ENCODE peak calls at places on chromosomes 4 and X, in seven cellular contexts. U, A, L, R, C, J and H are unnamed samples.
A peak's percentile ranks its signal among the peaks of the same experiment; 100 is the strongest.

GRCh38 chrX:131783555-131784338 is 239.4 kb upstream of the STK26 start:
- DNase-seq in U (peak; percentile 69), C (no peak), J (peak; percentile 83), R (no peak), A (no peak), L (peak; percentile 83), H (no peak)

GRCh38 chr4:143406523-143406922 is 69.8 kb downstream of the GAB1 start:
- DNase-seq in A (no peak), U (no peak), L (peak; percentile 45), J (no peak), C (peak; percentile 69), R (no peak), H (no peak)

GRCh38 chrX:70166601-70167590 is 10.4 kb upstream of the DGAT2L6 start:
- DNase-seq in L (no peak), A (no peak), R (peak; percentile 81), C (no peak), U (no peak), J (peak; percentile 12), H (peak; percentile 22)

GRCh38 chr4:25258980-25259578 is 25.2 kb downstream of the PI4K2B start:
- DNase-seq in R (no peak), C (no peak), L (no peak), A (no peak), J (no peak), U (no peak), H (peak; percentile 33)

GRCh38 chr4:154660052-154660451 is 47.6 kb upstream of the FGG start:
- DNase-seq in C (no peak), L (no peak), A (no peak), J (peak; percentile 5), U (no peak), R (no peak), H (no peak)

GRCh38 chrX:17531500-17531899 is 156.5 kb downstream of the NHS start:
- DNase-seq in R (peak; percentile 3), A (no peak), C (no peak), L (no peak), J (no peak), U (no peak), H (no peak)

GRCh38 chrX:119605739-119606507 is at the start of gene NKRF:
- DNase-seq in L (peak; percentile 94), U (peak; percentile 95), R (peak; percentile 92), A (peak; percentile 94), J (peak; percentile 94), C (peak; percentile 91), H (peak; percentile 72)

GRCh38 chr4:85833311-85833710 is 358.4 kb downstream of the ARHGAP24 start:
- DNase-seq in J (no peak), L (no peak), A (no peak), U (no peak), R (no peak), C (no peak), H (no peak)

GRCh38 chrX:39911278-39911897 is 186.4 kb downstream of the BCOR start:
- DNase-seq in L (no peak), R (peak; percentile 54), U (no peak), A (no peak), C (no peak), J (no peak), H (no peak)

GRCh38 chr4:176001171-176002006 is 64.3 kb upstream of the WDR17 start:
- DNase-seq in C (peak; percentile 15), L (peak; percentile 31), J (peak; percentile 8), R (no peak), A (no peak), U (peak; percentile 34), H (peak; percentile 6)

GRCh38 chr4:91567594-91567993 is 736.2 kb upstream of the GRID2 start:
- DNase-seq in A (no peak), L (no peak), U (no peak), C (no peak), R (no peak), J (no peak), H (no peak)

GRCh38 chr4:164943192-164943591 is 34.3 kb downstream of the TRIM61 start:
- DNase-seq in A (no peak), C (no peak), L (no peak), U (no peak), R (no peak), J (no peak), H (no peak)

GRCh38 chr4:21001490-21001889 is 301.2 kb downstream of the PACRGL start:
- DNase-seq in R (no peak), C (no peak), A (no peak), U (no peak), J (no peak), L (no peak), H (no peak)

GRCh38 chrX:132612990-132613564 is 124.2 kb upstream of the MBNL3 start:
- DNase-seq in L (peak; percentile 27), R (peak; percentile 41), A (no peak), C (peak; percentile 12), U (peak; percentile 59), J (peak; percentile 23), H (no peak)

GRCh38 chrX:111857534-111857933 is 18.4 kb upstream of the TRPC5OS start:
- DNase-seq in A (no peak), L (no peak), R (no peak), J (no peak), U (no peak), C (no peak), H (no peak)

GRCh38 chr4:47143261-47143660 is 111.9 kb downstream of the GABRB1 start:
- DNase-seq in J (no peak), A (no peak), U (no peak), L (no peak), C (no peak), R (no peak), H (no peak)

GRCh38 chr4:122746485-122746965 is 14.0 kb downstream of the BBS12 start:
- DNase-seq in U (no peak), J (no peak), R (peak; percentile 37), L (no peak), A (no peak), C (no peak), H (no peak)

GRCh38 chr4:73870260-73870659 is 1.1 kb downstream of the CXCL1 start:
- DNase-seq in C (no peak), A (no peak), L (peak; percentile 44), J (peak; percentile 48), U (no peak), R (no peak), H (no peak)

GRCh38 chrX:22424919-22425318 is 152.2 kb downstream of the CBLL2 start:
- DNase-seq in R (no peak), C (no peak), J (no peak), U (no peak), A (no peak), L (no peak), H (no peak)

GRCh38 chr4:186481998-186482790 is 73.2 kb downstream of the MTNR1A start:
- DNase-seq in C (no peak), J (no peak), U (no peak), L (no peak), A (no peak), R (no peak), H (no peak)

GRCh38 chrX:103626855-103627254 is 1.9 kb upstream of the TCEAL1 start:
- DNase-seq in A (no peak), U (no peak), C (no peak), R (no peak), L (no peak), J (no peak), H (no peak)

GRCh38 chr4:72463724-72464123 is 105.3 kb downstream of the ADAMTS3 start:
- DNase-seq in R (no peak), U (no peak), C (no peak), A (no peak), J (no peak), L (no peak), H (no peak)

DNA sequence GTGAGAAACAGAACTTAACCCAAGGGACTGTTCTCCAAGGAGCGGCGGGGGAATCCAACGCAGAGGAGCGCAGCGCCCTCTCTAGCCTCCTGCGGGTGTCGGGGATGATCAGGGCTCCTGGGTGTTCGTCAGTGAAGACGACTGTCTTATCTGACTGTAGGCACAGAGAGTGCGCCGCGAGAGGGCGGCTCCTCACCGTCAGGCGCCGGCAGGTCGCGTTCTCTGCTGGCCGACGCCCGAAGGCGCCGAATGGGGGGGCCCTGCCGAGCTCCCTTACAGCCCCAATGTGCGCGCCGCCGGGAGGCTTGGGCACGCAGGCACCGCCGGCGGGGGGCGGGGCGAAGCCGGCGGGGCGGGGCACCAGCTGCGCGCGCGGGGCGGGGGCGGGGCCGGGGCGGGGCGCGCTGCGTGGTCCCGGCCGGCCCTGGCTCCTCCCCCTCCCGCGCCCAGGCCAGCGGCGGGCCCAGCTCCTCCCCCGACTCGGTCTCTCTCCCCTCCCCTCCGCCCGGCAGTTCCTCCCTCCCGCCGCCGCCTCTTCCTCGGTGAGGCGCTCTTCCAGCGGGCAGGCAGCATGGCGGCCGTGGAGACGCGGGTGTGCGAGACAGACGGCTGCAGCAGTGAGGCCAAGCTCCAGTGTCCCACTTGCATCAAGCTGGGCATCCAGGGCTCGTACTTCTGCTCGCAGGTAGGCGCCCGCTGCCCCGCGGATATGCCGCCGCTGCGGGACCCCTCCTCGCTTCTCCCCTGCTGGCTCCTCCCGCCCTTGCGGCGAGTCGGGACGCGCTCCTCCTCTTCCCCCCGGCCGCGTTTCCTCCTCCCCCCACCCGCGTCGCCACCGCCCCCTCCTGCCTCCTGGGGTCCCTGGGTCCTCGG is at the start of gene METAP1:
- DNase-seq in J (peak; percentile 95), A (peak; percentile 98), R (peak; percentile 97), U (peak; percentile 97), L (peak; percentile 97), C (peak; percentile 94), H (peak; percentile 86)
- TF ChIP-seq POLR2A in J (peak; percentile 88), A (no peak), R (peak; percentile 77), U (peak; percentile 52), L (peak; percentile 80), C (peak; percentile 26), H (peak; percentile 94)

DNA sequence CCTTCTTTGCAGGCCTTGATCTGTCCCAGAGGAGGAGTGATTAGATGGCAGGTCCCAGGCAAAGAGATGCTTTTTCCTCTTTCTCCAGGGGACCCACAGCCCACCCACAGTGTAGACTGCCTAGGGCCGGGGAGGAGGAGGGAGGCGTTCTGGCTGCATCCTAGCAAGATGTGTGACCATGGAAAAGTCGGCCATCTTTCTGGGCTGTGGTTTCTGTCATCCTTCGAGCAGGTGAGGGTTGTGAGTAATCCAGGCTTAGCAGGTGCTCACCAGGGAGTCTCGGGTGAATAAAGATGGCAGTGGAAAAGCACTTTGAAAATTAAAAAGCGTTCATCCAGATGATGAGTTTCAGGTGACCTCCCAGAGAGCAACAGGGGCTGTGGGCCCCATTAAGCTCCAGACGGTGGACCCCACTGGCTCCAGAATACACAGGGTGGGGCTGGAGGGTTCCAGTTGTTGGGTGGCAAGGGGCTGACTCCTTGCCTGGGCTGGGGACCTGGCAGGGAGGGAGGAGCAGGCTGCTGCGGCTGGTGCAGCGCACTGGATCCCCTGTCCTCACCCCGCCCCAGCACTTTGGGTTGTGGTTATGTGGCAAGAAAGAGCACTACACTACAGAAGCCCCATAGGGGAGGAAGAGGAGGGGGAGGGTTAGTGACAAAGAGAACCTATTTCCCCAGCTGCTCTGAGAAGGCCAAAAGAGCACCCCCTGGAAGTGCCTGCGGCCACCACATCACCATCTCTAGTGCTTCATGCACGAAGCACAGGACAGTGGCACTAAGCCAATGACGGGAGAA is 23.7 kb downstream of the ELF4 start:
- DNase-seq in A (no peak), L (peak; percentile 56), C (no peak), J (no peak), U (no peak), R (peak; percentile 96), H (no peak)
- TF ChIP-seq POLR2A in A (no peak), L (no peak), C (no peak), J (no peak), U (no peak), R (no peak), H (no peak)

GRCh38 chr4:8141935-8142334 is 16.7 kb downstream of the ABLIM2 start:
- DNase-seq in A (no peak), J (no peak), L (no peak), R (no peak), C (peak; percentile 56), U (no peak), H (no peak)
- TF ChIP-seq POLR2A in A (no peak), J (no peak), L (no peak), R (no peak), C (no peak), U (no peak), H (no peak)

GRCh38 chrX:41085105-41085882 is at the start of gene USP9X:
- DNase-seq in C (peak; percentile 91), A (peak; percentile 94), U (peak; percentile 95), R (peak; percentile 90), L (peak; percentile 95), J (peak; percentile 91), H (peak; percentile 26)
- TF ChIP-seq POLR2A in C (no peak), A (peak; percentile 42), U (peak; percentile 57), R (peak; percentile 45), L (peak; percentile 64), J (peak; percentile 18), H (peak; percentile 32)